ENCODE peak calls at places on chromosomes 4 and X, in five cellular contexts. One of them, this sample, is unnamed.
A peak's percentile ranks its signal among the peaks of the same experiment; 100 is the strongest.

GRCh38 chr4:52106701-52107100 is 55.6 kb downstream of the SPATA18 start:
- DNase-seq in DND-41: no peak
- DNase-seq in brain microvascular endothelial cell: no peak
- DNase-seq in HL-60: no peak
- DNase-seq in PC-3: no peak
- DNase-seq in this sample: no peak

GRCh38 chrX:124300412-124300811 is 32.0 kb upstream of the TEX13D start:
- DNase-seq in DND-41: no peak
- DNase-seq in brain microvascular endothelial cell: no peak
- DNase-seq in HL-60: no peak
- DNase-seq in PC-3: no peak
- DNase-seq in this sample: no peak

GRCh38 chrX:109886122-109886761 is 116.7 kb upstream of the TMEM164 start:
- DNase-seq in DND-41: peak; percentile 17
- DNase-seq in brain microvascular endothelial cell: peak; percentile 38
- DNase-seq in HL-60: peak; percentile 21
- DNase-seq in PC-3: peak; percentile 62
- DNase-seq in this sample: peak; percentile 46

GRCh38 chr4:64713256-64713840 is 304.1 kb upstream of the TECRL start:
- DNase-seq in DND-41: no peak
- DNase-seq in brain microvascular endothelial cell: peak; percentile 3
- DNase-seq in HL-60: peak; percentile 4
- DNase-seq in PC-3: peak; percentile 81
- DNase-seq in this sample: peak; percentile 3

GRCh38 chrX:110412971-110413726 is 54.5 kb downstream of the RTL9 start:
- DNase-seq in DND-41: peak; percentile 69
- DNase-seq in brain microvascular endothelial cell: peak; percentile 48
- DNase-seq in HL-60: no peak
- DNase-seq in PC-3: peak; percentile 82
- DNase-seq in this sample: peak; percentile 70

GRCh38 chr4:163902417-163902816 is 407.9 kb downstream of the TMA16 start:
- DNase-seq in DND-41: no peak
- DNase-seq in brain microvascular endothelial cell: no peak
- DNase-seq in HL-60: no peak
- DNase-seq in PC-3: no peak
- DNase-seq in this sample: no peak

GRCh38 chr4:53049528-53049927 is 187.4 kb downstream of the RASL11B start:
- DNase-seq in DND-41: no peak
- DNase-seq in brain microvascular endothelial cell: no peak
- DNase-seq in HL-60: no peak
- DNase-seq in PC-3: no peak
- DNase-seq in this sample: no peak

GRCh38 chr4:76654796-76655195 is 219.8 kb downstream of the SHROOM3 start:
- DNase-seq in DND-41: no peak
- DNase-seq in brain microvascular endothelial cell: no peak
- DNase-seq in HL-60: no peak
- DNase-seq in PC-3: no peak
- DNase-seq in this sample: no peak

GRCh38 chr4:138828926-138829325 is 186.7 kb upstream of the NOCT start:
- DNase-seq in DND-41: no peak
- DNase-seq in brain microvascular endothelial cell: no peak
- DNase-seq in HL-60: no peak
- DNase-seq in PC-3: no peak
- DNase-seq in this sample: no peak

GRCh38 chr4:80026080-80026479 is 46.9 kb downstream of the ANTXR2 start:
- DNase-seq in DND-41: no peak
- DNase-seq in brain microvascular endothelial cell: peak; percentile 15
- DNase-seq in HL-60: no peak
- DNase-seq in PC-3: peak; percentile 14
- DNase-seq in this sample: no peak

GRCh38 chr4:15894923-15895411 is 43.6 kb downstream of the FGFBP1 start:
- DNase-seq in DND-41: no peak
- DNase-seq in brain microvascular endothelial cell: no peak
- DNase-seq in HL-60: no peak
- DNase-seq in PC-3: peak; percentile 33
- DNase-seq in this sample: no peak

GRCh38 chr4:2803624-2804448 is 11.0 kb downstream of the SH3BP2 start:
- DNase-seq in DND-41: no peak
- DNase-seq in brain microvascular endothelial cell: peak; percentile 24
- DNase-seq in HL-60: peak; percentile 81
- DNase-seq in PC-3: peak; percentile 50
- DNase-seq in this sample: no peak

GRCh38 chr4:15656038-15656470 is 897 bp upstream of the FBXL5 start:
- DNase-seq in DND-41: no peak
- DNase-seq in brain microvascular endothelial cell: no peak
- DNase-seq in HL-60: no peak
- DNase-seq in PC-3: no peak
- DNase-seq in this sample: no peak

GRCh38 chrX:18353931-18354368 is 538 bp downstream of the SCML2 start:
- DNase-seq in DND-41: no peak
- DNase-seq in brain microvascular endothelial cell: no peak
- DNase-seq in HL-60: no peak
- DNase-seq in PC-3: peak; percentile 23
- DNase-seq in this sample: no peak

GRCh38 chr4:5460106-5460801 is 248.1 kb downstream of the EVC2 start:
- DNase-seq in DND-41: peak; percentile 26
- DNase-seq in brain microvascular endothelial cell: peak; percentile 6
- DNase-seq in HL-60: no peak
- DNase-seq in PC-3: peak; percentile 32
- DNase-seq in this sample: peak; percentile 15

GRCh38 chr4:158604369-158604768 is 67.3 kb downstream of the C4orf46 start:
- DNase-seq in DND-41: no peak
- DNase-seq in brain microvascular endothelial cell: no peak
- DNase-seq in HL-60: no peak
- DNase-seq in PC-3: no peak
- DNase-seq in this sample: no peak

DNA sequence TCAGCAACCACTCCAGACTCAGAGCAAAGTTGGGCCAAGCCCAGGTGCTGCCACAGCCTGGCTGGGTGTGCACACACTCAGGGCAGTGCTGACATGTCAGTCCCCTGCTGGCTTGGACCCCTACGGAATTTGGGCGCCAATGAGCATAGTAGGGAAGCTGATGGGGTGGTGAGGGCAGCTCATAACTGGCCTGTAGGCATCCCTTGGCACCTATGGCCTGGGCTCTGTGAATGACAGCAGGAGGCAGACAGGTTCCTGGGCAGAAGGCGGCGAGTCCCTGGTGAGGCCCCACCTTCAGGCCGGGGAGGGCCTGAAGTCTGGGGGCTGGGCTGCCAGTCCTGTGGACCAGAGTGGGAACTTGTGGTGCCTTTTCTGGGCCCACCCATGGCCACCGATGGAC is 15.9 kb upstream of the TMEM185A start:
- DNase-seq in DND-41: no peak
- DNase-seq in brain microvascular endothelial cell: no peak
- DNase-seq in HL-60: no peak
- DNase-seq in PC-3: no peak
- DNase-seq in this sample: no peak
- H3K27ac ChIP-seq in DND-41: no peak overlapping the region
- H3K27ac ChIP-seq in brain microvascular endothelial cell: no peak overlapping the region
- H3K27ac ChIP-seq in HL-60: no peak overlapping the region
- H3K27ac ChIP-seq in PC-3: no peak overlapping the region
- H3K27ac ChIP-seq in this sample: no peak overlapping the region

GRCh38 chrX:56789518-56790070 is 60.6 kb downstream of the NBDY start:
- DNase-seq in DND-41: no peak
- DNase-seq in brain microvascular endothelial cell: no peak
- DNase-seq in HL-60: no peak
- DNase-seq in PC-3: no peak
- DNase-seq in this sample: no peak

GRCh38 chrX:56786889-56787733 is 58.1 kb downstream of the NBDY start:
- DNase-seq in DND-41: no peak
- DNase-seq in brain microvascular endothelial cell: no peak
- DNase-seq in HL-60: no peak
- DNase-seq in PC-3: no peak
- DNase-seq in this sample: no peak

GRCh38 chrX:56787734-56788152 is 58.7 kb downstream of the NBDY start:
- DNase-seq in DND-41: no peak
- DNase-seq in brain microvascular endothelial cell: no peak
- DNase-seq in HL-60: no peak
- DNase-seq in PC-3: no peak
- DNase-seq in this sample: no peak

GRCh38 chrX:56788229-56788628 is 59.2 kb downstream of the NBDY start:
- DNase-seq in DND-41: no peak
- DNase-seq in brain microvascular endothelial cell: no peak
- DNase-seq in HL-60: no peak
- DNase-seq in PC-3: no peak
- DNase-seq in this sample: no peak

GRCh38 chrX:56788717-56789122 is 59.7 kb downstream of the NBDY start:
- DNase-seq in DND-41: peak; percentile 56
- DNase-seq in brain microvascular endothelial cell: no peak
- DNase-seq in HL-60: no peak
- DNase-seq in PC-3: no peak
- DNase-seq in this sample: no peak
- TF ChIP-seq CTCF in DND-41: peak; percentile 64
- TF ChIP-seq CTCF in brain microvascular endothelial cell: no peak
- TF ChIP-seq CTCF in HL-60: no peak
- TF ChIP-seq CTCF in PC-3: no peak
- TF ChIP-seq CTCF in this sample: no peak

GRCh38 chr4:39933689-39934590 is 43.8 kb downstream of the PDS5A start:
- DNase-seq in DND-41: no peak
- DNase-seq in brain microvascular endothelial cell: peak; percentile 41
- DNase-seq in HL-60: no peak
- DNase-seq in PC-3: no peak
- DNase-seq in this sample: no peak

GRCh38 chr4:39936565-39937418 is 40.9 kb downstream of the PDS5A start:
- DNase-seq in DND-41: no peak
- DNase-seq in brain microvascular endothelial cell: no peak
- DNase-seq in HL-60: no peak
- DNase-seq in PC-3: no peak
- DNase-seq in this sample: no peak

GRCh38 chr4:39928538-39928937 is 49.2 kb downstream of the PDS5A start:
- DNase-seq in DND-41: no peak
- DNase-seq in brain microvascular endothelial cell: no peak
- DNase-seq in HL-60: no peak
- DNase-seq in PC-3: no peak
- DNase-seq in this sample: no peak

GRCh38 chr4:39932776-39933402 is 44.8 kb downstream of the PDS5A start:
- DNase-seq in DND-41: no peak
- DNase-seq in brain microvascular endothelial cell: no peak
- DNase-seq in HL-60: no peak
- DNase-seq in PC-3: no peak
- DNase-seq in this sample: no peak

GRCh38 chr4:39931441-39931901 is 46.2 kb downstream of the PDS5A start:
- DNase-seq in DND-41: no peak
- DNase-seq in brain microvascular endothelial cell: no peak
- DNase-seq in HL-60: no peak
- DNase-seq in PC-3: no peak
- DNase-seq in this sample: no peak
- H3K27ac ChIP-seq in DND-41: no peak overlapping the region
- H3K27ac ChIP-seq in brain microvascular endothelial cell: no peak overlapping the region
- H3K27ac ChIP-seq in HL-60: no peak overlapping the region
- H3K27ac ChIP-seq in PC-3: no peak overlapping the region
- H3K27ac ChIP-seq in this sample: no peak overlapping the region

GRCh38 chr4:47942420-47942819 is 28.0 kb upstream of the NFXL1 start:
- DNase-seq in DND-41: no peak
- DNase-seq in brain microvascular endothelial cell: no peak
- DNase-seq in HL-60: no peak
- DNase-seq in PC-3: no peak
- DNase-seq in this sample: no peak

GRCh38 chr4:47945930-47946726 is 31.7 kb upstream of the NFXL1 start:
- DNase-seq in DND-41: no peak
- DNase-seq in brain microvascular endothelial cell: no peak
- DNase-seq in HL-60: no peak
- DNase-seq in PC-3: no peak
- DNase-seq in this sample: no peak
- TF ChIP-seq CTCF in DND-41: no peak
- TF ChIP-seq CTCF in brain microvascular endothelial cell: peak; percentile 47
- TF ChIP-seq CTCF in HL-60: no peak
- TF ChIP-seq CTCF in PC-3: no peak
- TF ChIP-seq CTCF in this sample: no peak

DNA sequence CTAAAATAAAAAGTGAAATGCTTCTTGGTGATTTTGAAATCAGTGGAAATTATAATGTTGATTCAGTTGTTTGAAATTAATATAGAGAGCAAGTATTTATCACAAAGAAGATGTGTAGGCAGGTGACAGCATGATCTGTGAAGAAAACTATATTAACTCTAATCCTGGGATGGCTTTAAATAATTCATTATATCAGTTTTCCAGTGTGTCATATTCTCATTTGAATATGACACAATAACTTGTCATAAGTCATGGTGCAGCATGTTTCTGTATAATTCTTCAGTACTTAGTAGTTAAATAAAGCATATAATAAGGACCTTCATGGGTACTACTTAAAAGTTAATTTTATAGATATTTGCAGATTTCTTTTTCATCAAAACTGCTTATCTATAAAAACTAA is 573.6 kb downstream of the INPP4B start:
- DNase-seq in DND-41: no peak
- DNase-seq in brain microvascular endothelial cell: no peak
- DNase-seq in HL-60: no peak
- DNase-seq in PC-3: no peak
- DNase-seq in this sample: no peak
- H3K27ac ChIP-seq in DND-41: no peak overlapping the region
- H3K27ac ChIP-seq in brain microvascular endothelial cell: no peak overlapping the region
- H3K27ac ChIP-seq in HL-60: no peak overlapping the region
- H3K27ac ChIP-seq in PC-3: no peak overlapping the region
- H3K27ac ChIP-seq in this sample: no peak overlapping the region

GRCh38 chrX:118644378-118644777 is 83.0 kb upstream of the IL13RA1 start:
- DNase-seq in DND-41: no peak
- DNase-seq in brain microvascular endothelial cell: peak; percentile 40
- DNase-seq in HL-60: peak; percentile 18
- DNase-seq in PC-3: peak; percentile 60
- DNase-seq in this sample: peak; percentile 18
- TF ChIP-seq CTCF in DND-41: peak; percentile 14
- TF ChIP-seq CTCF in brain microvascular endothelial cell: peak; percentile 37
- TF ChIP-seq CTCF in HL-60: no peak
- TF ChIP-seq CTCF in PC-3: peak; percentile 78
- TF ChIP-seq CTCF in this sample: no peak

GRCh38 chrX:136032370-136032769 is 47.1 kb downstream of the SLC9A6 start:
- DNase-seq in DND-41: no peak
- DNase-seq in brain microvascular endothelial cell: no peak
- DNase-seq in HL-60: no peak
- DNase-seq in PC-3: no peak
- DNase-seq in this sample: no peak
- H3K27ac ChIP-seq in DND-41: no peak overlapping the region
- H3K27ac ChIP-seq in brain microvascular endothelial cell: no peak overlapping the region
- H3K27ac ChIP-seq in HL-60: no peak overlapping the region
- H3K27ac ChIP-seq in PC-3: no peak overlapping the region
- H3K27ac ChIP-seq in this sample: no peak overlapping the region